ENCODE peak calls at places on chromosomes 4 and X, in nine cellular contexts. C is uterus, V is fibroblast of mammary gland, P is left ventricle myocardium inferior, K is endodermal cell, T is fibroblast of the aortic adventitia, M is chondrocyte, R is endothelial cell, Z is suprapubic skin. F is an unnamed sample.

GRCh38 chr4:94251094-94251493 is 43.4 kb downstream of the SMARCAD1 start:
- DNase-seq in V (no peak), K (no peak), Z (no peak), C (no peak), M (no peak), R (no peak), P (no peak), T (no peak), F (no peak)

GRCh38 chr4:95540227-95540626 is 8.5 kb downstream of the UNC5C start:
- DNase-seq in T (peak; percentile 24), R (no peak), P (no peak), V (no peak), C (no peak), M (no peak), Z (no peak), K (no peak), F (no peak)

GRCh38 chr4:75673959-75674328 is 733 bp upstream of the G3BP2 start:
- DNase-seq in K (peak; percentile 46), Z (no peak), M (no peak), R (no peak), C (no peak), T (peak; percentile 70), V (no peak), P (no peak), F (no peak)

GRCh38 chr4:99324978-99325377 is 3.8 kb upstream of the ADH1B start:
- DNase-seq in P (peak; percentile 54), Z (peak; percentile 72), K (no peak), R (no peak), T (peak; percentile 98), M (no peak), V (peak; percentile 94), C (peak; percentile 77), F (no peak)

GRCh38 chrX:85922821-85923220 is 124.5 kb downstream of the CHM start:
- DNase-seq in T (peak; percentile 48), M (no peak), Z (no peak), V (peak; percentile 95), P (no peak), K (no peak), R (no peak), C (no peak), F (no peak)

GRCh38 chr4:109912706-109913621 is at the start of gene EGF:
- DNase-seq in K (peak; percentile 63), C (peak; percentile 15), T (peak; percentile 40), R (no peak), M (no peak), V (peak; percentile 42), P (no peak), Z (no peak), F (no peak)

GRCh38 chr4:13267091-13267490 is 217.0 kb downstream of the RAB28 start:
- DNase-seq in K (no peak), T (no peak), R (no peak), V (no peak), P (no peak), Z (no peak), M (no peak), C (no peak), F (no peak)

GRCh38 chrX:48278958-48279357 is 23.8 kb downstream of the SSX1 start:
- DNase-seq in V (peak; percentile 73), Z (peak; percentile 62), C (peak; percentile 20), K (peak; percentile 46), T (no peak), R (no peak), M (no peak), P (no peak), F (no peak)

GRCh38 chrX:121635141-121635540 is 587.7 kb downstream of the GLUD2 start:
- DNase-seq in V (peak; percentile 40), R (no peak), Z (no peak), M (no peak), P (no peak), K (no peak), C (no peak), T (peak; percentile 6), F (no peak)

GRCh38 chrX:44903107-44903506 is 30.1 kb downstream of the KDM6A start:
- DNase-seq in P (no peak), K (no peak), C (no peak), V (peak; percentile 89), Z (no peak), R (no peak), M (no peak), T (peak; percentile 47), F (no peak)

GRCh38 chr4:2333916-2334644 is 72.2 kb upstream of the MXD4 start:
- DNase-seq in R (peak; percentile 2), M (no peak), V (no peak), P (no peak), C (no peak), Z (no peak), K (peak; percentile 45), T (no peak), F (no peak)

GRCh38 chrX:80876877-80877276 is 67.2 kb upstream of the BRWD3 start:
- DNase-seq in Z (no peak), K (no peak), M (no peak), T (peak; percentile 68), R (no peak), V (peak; percentile 58), P (no peak), C (no peak), F (no peak)

GRCh38 chrX:134144231-134144630 is 92.8 kb upstream of the CCDC160 start:
- DNase-seq in K (no peak), V (peak; percentile 7), M (no peak), C (no peak), R (no peak), T (peak; percentile 1), Z (no peak), P (no peak), F (no peak)

GRCh38 chrX:134146493-134146892 is 90.5 kb upstream of the CCDC160 start:
- DNase-seq in C (no peak), V (no peak), R (no peak), K (no peak), Z (no peak), P (no peak), M (no peak), T (no peak), F (no peak)

DNA sequence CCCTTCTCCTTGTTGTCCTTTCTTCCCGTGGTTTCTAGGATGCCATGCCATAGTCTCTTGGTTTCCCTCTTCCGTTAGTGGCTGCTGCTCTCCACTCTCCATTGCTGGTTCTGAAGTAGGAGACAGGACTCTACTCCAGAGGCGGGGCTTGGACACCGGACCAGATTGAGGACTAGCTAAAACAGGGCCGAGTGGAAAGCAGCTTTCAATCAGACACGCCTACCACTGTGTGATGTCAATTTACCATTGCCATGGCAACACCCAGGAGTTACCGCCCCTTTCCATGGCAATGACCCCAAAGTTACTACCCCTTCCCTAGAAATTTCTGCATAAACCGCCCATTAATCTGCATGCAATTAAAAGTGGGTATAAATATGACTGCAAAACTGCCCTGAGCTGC is 88.7 kb upstream of the CCDC160 start:
- DNase-seq in P (no peak), V (no peak), R (no peak), T (no peak), M (no peak), K (no peak), C (no peak), Z (no peak), F (no peak)
- TF ChIP-seq CTCF in P (no peak), V (no peak), R (no peak), T (no peak), M (no peak), K (no peak), C (no peak), Z (no peak), F (no peak)

GRCh38 chrX:2425281-2426071 is 75.3 kb downstream of the DHRSX start:
- DNase-seq in M (no peak), K (peak; percentile 60), Z (no peak), P (no peak), V (peak; percentile 28), C (no peak), R (no peak), T (no peak), F (no peak)
- TF ChIP-seq CTCF in M (no peak), K (peak; percentile 23), Z (no peak), P (no peak), V (no peak), C (no peak), R (no peak), T (no peak), F (no peak)

GRCh38 chr4:81469774-81470455 is 1.8 kb downstream of the RASGEF1B start:
- DNase-seq in V (no peak), Z (no peak), C (no peak), P (no peak), T (no peak), M (no peak), R (no peak), K (no peak), F (no peak)

GRCh38 chr4:81472249-81473085 is 760 bp upstream of the RASGEF1B start:
- DNase-seq in Z (no peak), P (peak; percentile 30), V (peak; percentile 32), M (no peak), T (peak; percentile 32), C (no peak), K (peak; percentile 70), R (peak; percentile 29), F (peak; percentile 78)

GRCh38 chr4:81471361-81472248 is at the start of gene RASGEF1B:
- DNase-seq in Z (peak; percentile 93), M (peak; percentile 81), T (peak; percentile 37), R (peak; percentile 77), V (peak; percentile 57), C (peak; percentile 84), P (peak; percentile 90), K (peak; percentile 91), F (peak; percentile 95)

GRCh38 chr4:81468685-81469084 is 3.0 kb downstream of the RASGEF1B start:
- DNase-seq in T (no peak), K (no peak), V (no peak), Z (no peak), R (no peak), C (no peak), M (no peak), P (no peak), F (no peak)

DNA sequence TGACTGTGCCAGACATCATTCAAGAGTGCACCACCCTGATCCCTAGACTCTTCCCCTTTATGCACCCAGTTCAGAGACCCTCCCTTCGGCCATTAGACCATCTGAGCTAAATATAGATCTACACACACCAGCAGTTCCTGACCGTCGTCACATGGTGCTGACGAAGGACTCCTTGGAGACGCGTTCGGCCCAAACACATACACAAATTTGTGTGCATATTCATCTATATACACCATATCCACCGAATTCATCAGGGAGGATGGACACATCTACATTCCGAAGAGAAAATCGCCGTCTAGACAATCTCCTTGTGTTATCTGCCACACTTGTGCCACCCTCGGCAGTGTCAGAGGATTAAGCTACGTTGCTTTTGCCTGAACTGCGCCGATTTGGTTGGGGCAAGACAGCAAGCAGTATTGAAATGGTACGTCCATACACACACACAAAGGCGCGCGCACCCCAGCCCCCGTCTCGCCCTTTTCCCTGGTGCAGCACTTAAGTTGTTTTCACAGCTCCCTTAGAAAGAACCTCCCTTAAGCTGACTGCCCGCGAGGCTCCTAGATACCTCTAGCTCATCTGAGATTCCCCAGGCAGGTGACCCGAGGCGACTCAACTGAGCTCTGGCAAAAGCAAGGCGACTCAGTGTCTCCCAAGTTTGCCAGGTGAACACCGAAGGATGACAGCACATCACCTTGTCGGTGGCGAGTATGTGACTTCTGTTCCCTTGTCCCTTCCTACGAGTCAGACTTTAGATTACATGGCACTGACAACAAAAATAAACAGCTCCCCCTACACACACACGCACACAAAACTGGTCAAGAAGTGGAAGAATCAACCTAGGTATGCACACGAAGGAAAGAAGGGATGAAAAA is 1.0 kb downstream of the RASGEF1B start:
- DNase-seq in Z (peak; percentile 74), P (peak; percentile 48), T (no peak), V (no peak), C (peak; percentile 25), R (peak; percentile 25), M (no peak), K (peak; percentile 81), F (peak; percentile 94)
- TF ChIP-seq CTCF in Z (no peak), P (no peak), T (no peak), V (no peak), C (no peak), R (no peak), M (no peak), K (no peak), F (no peak)

GRCh38 chr4:1277667-1278335 is 11.9 kb upstream of the MAEA start:
- DNase-seq in P (no peak), M (no peak), Z (no peak), K (no peak), T (no peak), R (no peak), C (no peak), V (peak; percentile 25), F (no peak)
- TF ChIP-seq CTCF in P (no peak), M (peak; percentile 34), Z (no peak), K (peak; percentile 31), T (peak; percentile 11), R (peak; percentile 28), C (no peak), V (peak; percentile 18), F (peak; percentile 52)